ENCODE peak calls at places on chromosomes 1 and 21, in seven cellular contexts. E is endodermal cell; C is cardiac fibroblast; F is dorsolateral prefrontal cortex; O is CD8-positive, alpha-beta T cell; D is fibroblast of mammary gland; J is lower leg skin. H is an unnamed sample.

GRCh38 chr1:4549933-4550332 is 104.5 kb upstream of the AJAP1 start:
- DNase-seq in J (no peak), O (no peak), E (peak), F (no peak), C (no peak), D (no peak), H (no peak)

GRCh38 chr1:147171399-147172167 is 687 bp downstream of the PRKAB2 start:
- DNase-seq in D (peak), E (no peak), O (no peak), J (no peak), F (no peak), C (no peak), H (no peak)

GRCh38 chr21:42016364-42016985 is 6.3 kb upstream of the ZBTB21 start:
- DNase-seq in F (no peak), E (peak), D (peak), J (no peak), O (no peak), C (no peak), H (no peak)

GRCh38 chr1:5928714-5929400 is 63.4 kb downstream of the NPHP4 start:
- DNase-seq in O (no peak), J (no peak), C (no peak), E (no peak), F (no peak), D (no peak), H (no peak)

GRCh38 chr1:233282582-233282886 is 13.0 kb downstream of the PCNX2 start:
- DNase-seq in O (no peak), F (no peak), E (no peak), D (no peak), C (no peak), J (no peak), H (no peak)

GRCh38 chr1:218557731-218558130 is 212.6 kb downstream of the TGFB2 start:
- DNase-seq in D (peak), C (peak), F (peak), E (no peak), J (no peak), O (no peak), H (peak)

GRCh38 chr1:23561076-23561812 is 1.9 kb upstream of the ID3 start:
- DNase-seq in F (no peak), C (peak), E (no peak), O (no peak), D (no peak), J (no peak), H (no peak)

GRCh38 chr1:101262601-101263348 is 26.0 kb downstream of the S1PR1 start:
- DNase-seq in F (no peak), D (no peak), C (peak), J (no peak), E (no peak), O (no peak), H (no peak)

GRCh38 chr1:39688706-39689105 is 2.5 kb downstream of the HPCAL4 start:
- DNase-seq in F (no peak), D (no peak), E (no peak), C (no peak), O (no peak), J (no peak), H (no peak)

GRCh38 chr1:114436799-114437198 is 74.2 kb downstream of the TRIM33 start:
- DNase-seq in O (no peak), J (no peak), D (no peak), E (no peak), F (no peak), C (no peak), H (no peak)

GRCh38 chr1:114439369-114439768 is 71.6 kb downstream of the TRIM33 start:
- DNase-seq in C (no peak), F (no peak), J (no peak), E (no peak), O (no peak), D (no peak), H (no peak)

GRCh38 chr1:114431026-114431425 is 80.0 kb downstream of the TRIM33 start:
- DNase-seq in E (no peak), D (no peak), F (no peak), O (no peak), J (no peak), C (no peak), H (no peak)

GRCh38 chr1:114437812-114438211 is 73.2 kb downstream of the TRIM33 start:
- DNase-seq in D (no peak), O (no peak), C (no peak), J (no peak), E (no peak), F (no peak), H (no peak)

GRCh38 chr1:114435088-114435715 is 75.8 kb downstream of the TRIM33 start:
- DNase-seq in D (no peak), E (no peak), F (no peak), J (no peak), O (no peak), C (no peak), H (no peak)
- TF ChIP-seq CTCF in D (no peak), E (no peak), F (no peak), J (no peak), O (no peak), C (no peak), H (no peak)

GRCh38 chr1:228849011-228849541 is 113.8 kb downstream of the RHOU start:
- DNase-seq in O (no peak), J (no peak), F (no peak), C (no peak), D (no peak), E (peak), H (no peak)
- H3K4me3 ChIP-seq in O (no peak), J (no peak), F (no peak), C (no peak), D (no peak), E (peak), H (no peak)

GRCh38 chr1:117605811-117606607 is at the start of gene TENT5C:
- DNase-seq in O (peak), C (peak), D (peak), E (peak), F (peak), J (peak), H (peak)
- TF ChIP-seq CTCF in O (no peak), C (no peak), D (no peak), E (no peak), F (peak), J (no peak), H (no peak)

GRCh38 chr1:181354865-181355264 is 128.5 kb upstream of the CACNA1E start:
- DNase-seq in C (no peak), J (no peak), E (no peak), D (no peak), F (no peak), O (no peak), H (no peak)

GRCh38 chr1:181359012-181359411 is 124.3 kb upstream of the CACNA1E start:
- DNase-seq in F (no peak), O (no peak), D (no peak), E (no peak), J (no peak), C (no peak), H (no peak)

GRCh38 chr1:181353526-181353925 is 129.8 kb upstream of the CACNA1E start:
- DNase-seq in D (no peak), F (no peak), E (no peak), J (no peak), O (no peak), C (no peak), H (no peak)

GRCh38 chr1:181352695-181353094 is 130.6 kb upstream of the CACNA1E start:
- DNase-seq in F (no peak), E (peak), O (no peak), C (no peak), D (no peak), J (no peak), H (no peak)

GRCh38 chr1:181356505-181357340 is 126.6 kb upstream of the CACNA1E start:
- DNase-seq in O (no peak), C (no peak), J (peak), F (no peak), E (peak), D (no peak), H (no peak)
- H3K4me3 ChIP-seq in O (no peak), C (no peak), J (no peak), F (no peak), E (no peak), D (no peak), H (no peak)

DNA sequence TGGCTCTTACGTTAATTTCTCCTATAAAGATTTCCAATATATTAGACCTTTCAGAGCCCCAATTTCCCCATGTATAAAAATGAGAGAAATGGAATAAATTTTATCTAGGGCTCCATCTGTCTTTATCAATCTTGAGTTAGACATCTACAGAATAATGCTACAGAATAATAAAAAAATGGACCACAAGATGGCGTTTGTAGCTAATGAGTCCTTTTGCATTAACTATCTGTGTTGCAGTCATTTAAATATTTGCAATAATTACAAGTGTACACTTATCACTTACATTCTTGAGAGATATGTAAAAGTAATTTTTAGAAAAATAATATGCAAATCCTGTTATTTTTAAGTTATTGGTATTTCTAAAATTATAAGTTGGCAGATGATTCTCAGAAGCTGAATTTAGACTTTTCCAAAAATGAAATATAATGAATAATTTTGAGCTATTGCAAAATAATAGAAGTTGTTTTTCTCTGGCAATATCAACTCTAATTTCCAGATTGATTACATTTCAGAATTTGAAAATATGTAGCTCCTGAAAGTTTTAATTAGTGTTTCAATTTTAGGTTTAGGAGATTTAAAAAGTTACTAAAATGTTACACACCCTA is 87.7 kb downstream of the SNX7 start:
- DNase-seq in J (no peak), C (peak), E (no peak), F (no peak), O (no peak), D (peak), H (peak)
- TF ChIP-seq CTCF in J (no peak), C (peak), E (peak), F (peak), O (peak), D (peak), H (peak)

GRCh38 chr21:14541840-14542495 is 4.1 kb downstream of the SAMSN1 start:
- DNase-seq in D (no peak), E (no peak), J (no peak), F (no peak), C (peak), O (no peak), H (no peak)

GRCh38 chr21:14545906-14546480 is at the start of gene SAMSN1:
- DNase-seq in F (no peak), C (peak), J (peak), E (no peak), D (no peak), O (peak), H (no peak)

GRCh38 chr21:14543983-14544382 is 2.1 kb downstream of the SAMSN1 start:
- DNase-seq in C (no peak), F (no peak), D (no peak), E (no peak), J (no peak), O (no peak), H (no peak)

GRCh38 chr21:14538477-14538876 is 7.6 kb downstream of the SAMSN1 start:
- DNase-seq in J (no peak), F (no peak), E (no peak), D (no peak), O (no peak), C (no peak), H (no peak)

DNA sequence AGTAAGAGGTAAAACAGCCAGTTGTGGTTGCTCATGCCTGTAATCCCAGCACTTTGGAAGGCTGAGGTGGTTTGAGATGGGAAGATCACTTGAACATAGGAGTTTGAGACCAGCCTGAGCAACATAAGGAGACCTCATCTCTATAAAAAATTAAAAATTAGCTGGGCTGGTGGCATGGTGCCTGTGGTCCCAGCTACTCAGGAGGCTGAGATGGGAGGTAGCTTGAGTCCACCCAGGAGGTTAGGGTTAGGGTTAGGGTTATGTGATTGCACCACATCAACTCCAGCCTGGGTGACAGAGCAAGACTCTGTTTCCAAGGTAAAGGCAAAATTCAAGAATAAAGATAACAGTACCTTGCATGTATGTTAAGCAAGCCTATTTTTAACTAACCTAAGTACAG is 3.5 kb downstream of the SAMSN1 start:
- DNase-seq in C (no peak), O (no peak), J (no peak), D (no peak), E (no peak), F (no peak), H (no peak)
- H3K4me3 ChIP-seq in C (no peak), O (peak), J (no peak), D (no peak), E (no peak), F (peak), H (no peak)